ENCODE peak calls at places on chromosomes 7 and 10, in five cellular contexts. R is NCI-H1105, H is NCI-H460, O is ACHN, L is posterior vena cava. I is an unnamed sample.

GRCh38 chr7:129840757-129841156 is 112.0 kb downstream of the UBE2H start:
- DNase-seq in L (no peak), H (no peak), O (no peak), R (no peak), I (no peak)

GRCh38 chr7:77439572-77439971 is 23.4 kb upstream of the GSAP start:
- DNase-seq in O (peak), R (no peak), L (no peak), H (peak), I (no peak)

GRCh38 chr10:16809074-16809718 is 8.0 kb downstream of the RSU1 start:
- DNase-seq in L (no peak), H (peak), R (no peak), O (peak), I (no peak)

GRCh38 chr10:109247819-109248218 is 675.5 kb downstream of the XPNPEP1 start:
- DNase-seq in L (no peak), R (no peak), O (no peak), H (no peak), I (no peak)

GRCh38 chr10:7389346-7389745 is 21.5 kb downstream of the SFMBT2 start:
- DNase-seq in H (no peak), R (no peak), L (no peak), O (no peak), I (no peak)

GRCh38 chr10:70368774-70369482 is 13.5 kb downstream of the LRRC20 start:
- DNase-seq in H (no peak), L (peak), R (no peak), O (no peak), I (no peak)

GRCh38 chr7:67696878-67697277 is 700.2 kb downstream of the TYW1 start:
- DNase-seq in R (no peak), H (no peak), O (no peak), L (no peak), I (no peak)

GRCh38 chr7:27202741-27203134 is 2.8 kb upstream of the HOXA13 start:
- DNase-seq in R (no peak), H (no peak), L (no peak), O (no peak), I (no peak)

GRCh38 chr7:73728551-73728950 is 9.1 kb upstream of the STX1A start:
- DNase-seq in H (no peak), L (no peak), O (no peak), R (no peak), I (no peak)

GRCh38 chr7:149253665-149254064 is 8.3 kb upstream of the ZNF783 start:
- DNase-seq in O (no peak), L (no peak), H (no peak), R (no peak), I (no peak)

GRCh38 chr7:139679731-139680594 is 97.8 kb downstream of the HIPK2 start:
- DNase-seq in H (no peak), L (no peak), R (no peak), O (peak), I (peak)

GRCh38 chr7:54349259-54349658 is 192.9 kb upstream of the VSTM2A start:
- DNase-seq in H (no peak), O (no peak), R (no peak), L (no peak), I (peak)

GRCh38 chr10:76649723-76650127 is 987.9 kb downstream of the KCNMA1 start:
- DNase-seq in O (peak), H (no peak), L (no peak), R (no peak), I (no peak)

GRCh38 chr7:120733835-120734234 is 124.1 kb downstream of the TSPAN12 start:
- DNase-seq in O (no peak), L (no peak), R (no peak), H (no peak), I (no peak)

GRCh38 chr7:36639826-36640225 is 84.5 kb downstream of the AOAH start:
- DNase-seq in L (no peak), H (no peak), O (no peak), R (no peak), I (no peak)

GRCh38 chr10:133292919-133293809 is 15.5 kb downstream of the TUBGCP2 start:
- DNase-seq in O (peak), L (no peak), H (no peak), R (no peak), I (no peak)

GRCh38 chr7:36303202-36304098 is 86.2 kb upstream of the ANLN start:
- DNase-seq in R (peak), L (peak), H (peak), O (peak), I (no peak)

GRCh38 chr10:74502963-74503608 is 323.3 kb upstream of the KAT6B start:
- DNase-seq in H (no peak), O (no peak), R (no peak), L (no peak), I (no peak)

GRCh38 chr10:12504628-12505027 is 155.3 kb downstream of the CAMK1D start:
- DNase-seq in H (no peak), L (peak), O (no peak), R (no peak), I (no peak)

GRCh38 chr10:71757450-71757918 is 15.8 kb downstream of the VSIR start:
- DNase-seq in H (no peak), O (no peak), R (no peak), L (no peak), I (no peak)